ENCODE peak calls at places on chromosomes 16 and 17, in six cellular contexts. L is NCI-H446 treated with DMSO at 0.1 percent for 48 hours; N is pancreas; H is A549; U is NCI-H1092; W is activated T-cell treated with anti-CD3 and anti-CD28 coated beads, Interleukin-2, amount 50 U/mL, for 72 hours. T is an unnamed sample.

GRCh38 chr16:5580320-5580719 is 482.7 kb upstream of the EEF2KMT start:
- DNase-seq in L (no peak), N (no peak), H (no peak), U (no peak), W (no peak), T (no peak)

GRCh38 chr16:3145151-3145550 is 10.3 kb downstream of the ZNF213 start:
- DNase-seq in L (no peak), N (no peak), H (no peak), U (no peak), W (no peak), T (no peak)

GRCh38 chr17:31413081-31413799 is 21.8 kb downstream of the RAB11FIP4 start:
- DNase-seq in L (no peak), N (no peak), H (no peak), U (no peak), W (no peak), T (no peak)

GRCh38 chr17:50465171-50465570 is 3.5 kb downstream of the CHAD start:
- DNase-seq in L (no peak), N (no peak), H (no peak), U (no peak), W (no peak), T (peak)

GRCh38 chr16:1678500-1679098 is 520 bp downstream of the JPT2 start:
- DNase-seq in L (no peak), N (peak), H (peak), U (no peak), W (peak), T (no peak)

GRCh38 chr16:23316232-23316631 is 14.1 kb downstream of the SCNN1B start:
- DNase-seq in L (no peak), N (no peak), H (no peak), U (no peak), W (no peak), T (no peak)

GRCh38 chr16:80356365-80356764 is 184.4 kb upstream of the DYNLRB2 start:
- DNase-seq in L (no peak), N (no peak), H (no peak), U (no peak), W (no peak), T (no peak)

GRCh38 chr16:56781565-56781964 is 51.6 kb downstream of the NUP93 start:
- DNase-seq in L (no peak), N (no peak), H (no peak), U (no peak), W (no peak), T (no peak)

GRCh38 chr16:1688807-1689560 is 10.9 kb downstream of the JPT2 start:
- DNase-seq in L (no peak), N (peak), H (peak), U (no peak), W (no peak), T (no peak)

GRCh38 chr17:75326587-75326955 is 37.3 kb upstream of the SLC25A19 start:
- DNase-seq in L (no peak), N (no peak), H (no peak), U (no peak), W (no peak), T (no peak)